ENCODE peak calls at places on chromosomes 3 and 15, in five cellular contexts. One of them, this sample, is unnamed. For H3K4me1 and H3K9me3, the result is how much of the 10 kb centered on the place peaks cover.

GRCh38 chr15:80467311-80467714 is 63.1 kb downstream of the ARNT2 start:
- DNase-seq in neural progenitor cell: no peak
- DNase-seq in stomach: no peak
- DNase-seq in fibroblast of lung: no peak
- DNase-seq in uterus: no peak
- DNase-seq in this sample: no peak

GRCh38 chr3:78880588-78881461 is 887.0 kb downstream of the ROBO1 start:
- DNase-seq in uterus: no peak
- DNase-seq in neural progenitor cell: no peak
- DNase-seq in stomach: no peak
- DNase-seq in fibroblast of lung: no peak
- DNase-seq in this sample: no peak

GRCh38 chr3:6254490-6254889 is 606.4 kb upstream of the GRM7 start:
- DNase-seq in fibroblast of lung: no peak
- DNase-seq in neural progenitor cell: no peak
- DNase-seq in uterus: no peak
- DNase-seq in stomach: no peak
- DNase-seq in this sample: no peak

GRCh38 chr3:63841704-63842103 is 21.9 kb downstream of the THOC7 start:
- DNase-seq in uterus: no peak
- DNase-seq in neural progenitor cell: no peak
- DNase-seq in fibroblast of lung: no peak
- DNase-seq in stomach: no peak
- DNase-seq in this sample: no peak

GRCh38 chr3:125418306-125418705 is 43.2 kb upstream of the ZNF148 start:
- DNase-seq in stomach: no peak
- DNase-seq in neural progenitor cell: no peak
- DNase-seq in uterus: no peak
- DNase-seq in fibroblast of lung: no peak
- DNase-seq in this sample: no peak

GRCh38 chr3:145882416-145882815 is 278.6 kb downstream of the PLOD2 start:
- DNase-seq in uterus: no peak
- DNase-seq in stomach: peak
- DNase-seq in fibroblast of lung: no peak
- DNase-seq in neural progenitor cell: no peak
- DNase-seq in this sample: no peak

GRCh38 chr3:196174652-196175051 is 36.5 kb downstream of the ZDHHC19 start:
- DNase-seq in neural progenitor cell: no peak
- DNase-seq in stomach: no peak
- DNase-seq in fibroblast of lung: no peak
- DNase-seq in uterus: no peak
- DNase-seq in this sample: no peak

GRCh38 chr3:122088519-122088918 is 33.4 kb downstream of the CD86 start:
- DNase-seq in fibroblast of lung: no peak
- DNase-seq in stomach: no peak
- DNase-seq in neural progenitor cell: no peak
- DNase-seq in uterus: no peak
- DNase-seq in this sample: no peak

GRCh38 chr3:190294030-190294429 is 28.2 kb downstream of the CLDN1 start:
- DNase-seq in neural progenitor cell: peak
- DNase-seq in uterus: no peak
- DNase-seq in stomach: no peak
- DNase-seq in fibroblast of lung: no peak
- DNase-seq in this sample: no peak

GRCh38 chr3:173644086-173645082 is 246.8 kb downstream of the NLGN1 start:
- DNase-seq in uterus: no peak
- DNase-seq in neural progenitor cell: no peak
- DNase-seq in stomach: no peak
- DNase-seq in fibroblast of lung: no peak
- DNase-seq in this sample: peak

GRCh38 chr3:58963928-58964497 is 85.8 kb downstream of the CFAP20DC start:
- DNase-seq in fibroblast of lung: peak
- DNase-seq in neural progenitor cell: no peak
- DNase-seq in uterus: no peak
- DNase-seq in stomach: no peak
- DNase-seq in this sample: no peak

GRCh38 chr3:128274837-128275236 is 121.6 kb downstream of the EEFSEC start:
- DNase-seq in neural progenitor cell: no peak
- DNase-seq in fibroblast of lung: peak
- DNase-seq in stomach: no peak
- DNase-seq in uterus: no peak
- DNase-seq in this sample: no peak

GRCh38 chr3:126493731-126494130 is 18.0 kb upstream of the ZXDC start:
- DNase-seq in fibroblast of lung: no peak
- DNase-seq in neural progenitor cell: peak
- DNase-seq in uterus: no peak
- DNase-seq in stomach: no peak
- DNase-seq in this sample: peak

GRCh38 chr15:54789377-54789776 is 407.4 kb downstream of the RSL24D1 start:
- DNase-seq in fibroblast of lung: no peak
- DNase-seq in stomach: no peak
- DNase-seq in uterus: no peak
- DNase-seq in neural progenitor cell: no peak
- DNase-seq in this sample: no peak

GRCh38 chr15:32677238-32677750 is 35.8 kb downstream of the SCG5 start:
- DNase-seq in uterus: no peak
- DNase-seq in fibroblast of lung: no peak
- DNase-seq in stomach: no peak
- DNase-seq in neural progenitor cell: peak
- DNase-seq in this sample: no peak

GRCh38 chr3:195207731-195208130 is 63.2 kb downstream of the XXYLT1 start:
- DNase-seq in uterus: peak
- DNase-seq in stomach: no peak
- DNase-seq in fibroblast of lung: no peak
- DNase-seq in neural progenitor cell: no peak
- DNase-seq in this sample: no peak

GRCh38 chr3:159126261-159127020 is 324.6 kb downstream of the MFSD1 start:
- DNase-seq in stomach: no peak
- DNase-seq in fibroblast of lung: no peak
- DNase-seq in uterus: no peak
- DNase-seq in neural progenitor cell: no peak
- DNase-seq in this sample: no peak

GRCh38 chr3:133887951-133888703 is 7.6 kb downstream of the RAB6B start:
- DNase-seq in fibroblast of lung: peak
- DNase-seq in neural progenitor cell: no peak
- DNase-seq in uterus: no peak
- DNase-seq in stomach: peak
- DNase-seq in this sample: no peak

GRCh38 chr3:136804813-136805212 is 14.1 kb upstream of the SLC35G2 start:
- DNase-seq in uterus: no peak
- DNase-seq in stomach: no peak
- DNase-seq in fibroblast of lung: no peak
- DNase-seq in neural progenitor cell: no peak
- DNase-seq in this sample: no peak

GRCh38 chr15:68410466-68411200 is 21.3 kb downstream of the ITGA11 start:
- DNase-seq in neural progenitor cell: no peak
- DNase-seq in stomach: no peak
- DNase-seq in fibroblast of lung: no peak
- DNase-seq in uterus: peak
- DNase-seq in this sample: no peak

GRCh38 chr3:195123196-195123805 is 147.7 kb downstream of the XXYLT1 start:
- DNase-seq in stomach: no peak
- DNase-seq in fibroblast of lung: no peak
- DNase-seq in neural progenitor cell: peak
- DNase-seq in uterus: no peak
- DNase-seq in this sample: no peak

GRCh38 chr3:120435621-120436020 is 15.2 kb downstream of the FSTL1 start:
- DNase-seq in uterus: no peak
- DNase-seq in fibroblast of lung: no peak
- DNase-seq in stomach: no peak
- DNase-seq in neural progenitor cell: no peak
- DNase-seq in this sample: no peak

GRCh38 chr15:68112711-68113110 is 58.6 kb downstream of the PIAS1 start:
- DNase-seq in fibroblast of lung: no peak
- DNase-seq in neural progenitor cell: no peak
- DNase-seq in uterus: no peak
- DNase-seq in stomach: no peak
- DNase-seq in this sample: no peak

GRCh38 chr15:52262364-52262763 is 33.2 kb downstream of the MYO5C start:
- DNase-seq in uterus: no peak
- DNase-seq in fibroblast of lung: no peak
- DNase-seq in neural progenitor cell: no peak
- DNase-seq in stomach: no peak
- DNase-seq in this sample: no peak

GRCh38 chr3:185813691-185814215 is 11.1 kb downstream of the IGF2BP2 start:
- DNase-seq in fibroblast of lung: peak
- DNase-seq in neural progenitor cell: peak
- DNase-seq in uterus: no peak
- DNase-seq in stomach: no peak
- DNase-seq in this sample: no peak

GRCh38 chr15:77702211-77702957 is 69.7 kb upstream of the LINGO1 start:
- DNase-seq in uterus: no peak
- DNase-seq in stomach: no peak
- DNase-seq in fibroblast of lung: peak
- DNase-seq in neural progenitor cell: peak
- DNase-seq in this sample: no peak

GRCh38 chr15:52392008-52392687 is 96.5 kb upstream of the MYO5C start:
- DNase-seq in fibroblast of lung: no peak
- DNase-seq in uterus: no peak
- DNase-seq in stomach: no peak
- DNase-seq in neural progenitor cell: no peak
- DNase-seq in this sample: no peak

GRCh38 chr15:67746022-67746421 is 79.3 kb upstream of the SKOR1 start:
- DNase-seq in stomach: no peak
- DNase-seq in fibroblast of lung: peak
- DNase-seq in neural progenitor cell: no peak
- DNase-seq in uterus: no peak
- DNase-seq in this sample: no peak

GRCh38 chr15:27561816-27562215 is 537.3 kb downstream of the OCA2 start:
- DNase-seq in neural progenitor cell: no peak
- DNase-seq in fibroblast of lung: no peak
- DNase-seq in stomach: no peak
- DNase-seq in uterus: no peak
- DNase-seq in this sample: no peak

DNA sequence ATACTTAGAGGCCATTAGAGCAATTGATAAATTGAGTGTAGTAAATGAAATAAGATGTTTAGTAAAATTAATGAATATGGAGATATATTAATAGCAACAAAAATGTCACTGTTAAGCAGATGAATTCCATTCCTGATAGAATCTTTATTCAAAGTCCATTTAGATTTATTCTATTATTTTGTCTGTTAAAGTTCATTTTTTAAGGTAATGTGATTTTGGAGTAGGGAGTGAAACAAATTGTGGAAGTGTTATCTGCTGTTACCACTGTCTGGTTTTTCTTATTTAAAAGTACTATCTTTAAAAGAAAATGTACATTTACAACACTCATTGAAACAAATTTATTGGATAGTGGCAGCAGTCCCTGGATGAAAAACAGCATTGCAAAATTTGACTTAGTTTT is 70.4 kb downstream of the PPM1L start:
- DNase-seq in neural progenitor cell: no peak
- DNase-seq in uterus: no peak
- DNase-seq in stomach: no peak
- DNase-seq in fibroblast of lung: no peak
- DNase-seq in this sample: no peak
- H3K4me1 ChIP-seq in neural progenitor cell: under half
- H3K4me1 ChIP-seq in uterus: under half
- H3K4me1 ChIP-seq in stomach: under half
- H3K4me1 ChIP-seq in fibroblast of lung: under half
- H3K4me1 ChIP-seq in this sample: under half

GRCh38 chr3:98778383-98778782 is 15.2 kb downstream of the ST3GAL6 start:
- DNase-seq in stomach: no peak
- DNase-seq in fibroblast of lung: peak
- DNase-seq in neural progenitor cell: no peak
- DNase-seq in uterus: no peak
- DNase-seq in this sample: no peak

GRCh38 chr3:98776114-98776513 is 13.0 kb downstream of the ST3GAL6 start:
- DNase-seq in neural progenitor cell: no peak
- DNase-seq in stomach: no peak
- DNase-seq in fibroblast of lung: no peak
- DNase-seq in uterus: no peak
- DNase-seq in this sample: no peak

GRCh38 chr3:98777286-98777685 is 14.1 kb downstream of the ST3GAL6 start:
- DNase-seq in neural progenitor cell: no peak
- DNase-seq in stomach: peak
- DNase-seq in fibroblast of lung: no peak
- DNase-seq in uterus: no peak
- DNase-seq in this sample: no peak

GRCh38 chr3:98778852-98779379 is 15.8 kb downstream of the ST3GAL6 start:
- DNase-seq in neural progenitor cell: no peak
- DNase-seq in stomach: no peak
- DNase-seq in fibroblast of lung: peak
- DNase-seq in uterus: no peak
- DNase-seq in this sample: no peak

GRCh38 chr3:98777801-98778220 is 14.7 kb downstream of the ST3GAL6 start:
- DNase-seq in stomach: no peak
- DNase-seq in neural progenitor cell: no peak
- DNase-seq in uterus: no peak
- DNase-seq in fibroblast of lung: peak
- DNase-seq in this sample: no peak
- TF ChIP-seq CTCF in stomach: no peak
- TF ChIP-seq CTCF in neural progenitor cell: no peak
- TF ChIP-seq CTCF in uterus: no peak
- TF ChIP-seq CTCF in fibroblast of lung: peak
- TF ChIP-seq CTCF in this sample: no peak

DNA sequence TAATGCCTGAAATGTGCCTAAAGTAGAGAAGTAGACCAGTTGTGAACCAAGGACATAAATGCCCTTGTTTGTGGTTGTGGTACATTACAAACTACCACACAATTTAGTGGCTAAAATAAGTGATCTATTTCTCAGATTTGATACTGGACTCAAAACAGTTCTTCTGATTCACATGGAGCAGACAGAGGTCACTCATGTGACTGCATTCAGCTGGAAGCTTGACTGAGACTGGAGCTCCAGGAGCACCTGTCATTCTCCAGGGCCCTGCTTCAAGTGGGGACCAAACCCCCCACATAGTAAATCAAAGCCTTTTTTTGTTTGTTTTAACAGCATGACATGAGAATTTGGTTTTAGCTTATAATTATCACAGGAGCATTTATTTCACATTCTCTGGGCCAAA is 301.2 kb downstream of the OXSM start:
- DNase-seq in fibroblast of lung: no peak
- DNase-seq in stomach: no peak
- DNase-seq in uterus: no peak
- DNase-seq in neural progenitor cell: no peak
- DNase-seq in this sample: no peak
- H3K9me3 ChIP-seq in fibroblast of lung: under half
- H3K9me3 ChIP-seq in stomach: under half
- H3K9me3 ChIP-seq in uterus: under half
- H3K9me3 ChIP-seq in neural progenitor cell: under half
- H3K9me3 ChIP-seq in this sample: under half

DNA sequence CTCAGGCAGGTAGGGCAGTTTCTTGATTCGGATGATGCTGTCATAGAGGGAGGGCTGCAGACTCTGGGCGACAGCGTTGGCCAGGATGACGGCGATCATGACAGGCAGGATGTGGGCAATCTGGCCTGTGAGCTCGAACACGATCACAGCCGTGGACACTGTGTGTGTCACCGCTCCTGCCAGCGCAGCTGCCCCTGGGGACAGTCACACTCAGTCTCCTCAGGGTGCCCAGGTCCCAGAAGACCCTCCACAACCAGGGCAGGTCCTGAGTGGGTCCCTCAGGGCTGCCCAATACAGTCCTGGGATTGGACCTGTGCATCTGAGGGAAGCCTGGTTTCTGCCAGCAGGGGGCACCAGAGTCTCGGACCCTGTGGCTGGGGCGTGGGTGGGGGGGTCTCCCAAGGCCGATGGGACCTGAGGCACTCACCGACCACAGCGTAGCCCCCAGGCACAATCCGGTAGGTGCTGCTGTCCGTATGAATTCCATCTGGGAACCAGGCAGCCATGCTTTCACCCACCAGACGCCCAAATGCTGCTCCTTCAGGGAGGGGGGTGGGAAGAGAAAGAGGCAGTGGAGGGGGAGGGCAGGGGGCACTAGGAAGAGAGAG is 7.2 kb downstream of the CLCN2 start:
- DNase-seq in uterus: no peak
- DNase-seq in stomach: peak
- DNase-seq in neural progenitor cell: peak
- DNase-seq in fibroblast of lung: peak
- DNase-seq in this sample: peak
- H3K4me1 ChIP-seq in uterus: under half
- H3K4me1 ChIP-seq in stomach: under half
- H3K4me1 ChIP-seq in neural progenitor cell: under half
- H3K4me1 ChIP-seq in fibroblast of lung: under half
- H3K4me1 ChIP-seq in this sample: under half